ENCODE peak calls at places on chromosomes 2 and 18, in nine cellular contexts. C is heart left ventricle, V is hepatic stellate cell, K is NCI-H1436 treated with DMSO at 0.1 percent for 48 hours, E is NCI-H2081, Z is GF-D8, J is WERI-Rb-1, G is iris pigment epithelial cell, A is heart right ventricle. Q is an unnamed sample.

GRCh38 chr2:203600286-203600685 is 65.2 kb upstream of the RAPH1 start:
- DNase-seq in E (no peak), Z (no peak), A (no peak), K (no peak), C (no peak), G (no peak), V (no peak), J (no peak), Q (no peak)

GRCh38 chr2:71672011-71672639 is 218.8 kb downstream of the DYSF start:
- DNase-seq in V (no peak), A (no peak), G (no peak), K (no peak), J (peak), C (no peak), E (no peak), Z (no peak), Q (no peak)

GRCh38 chr2:96887419-96888081 is 17.7 kb upstream of the SEMA4C start:
- DNase-seq in V (no peak), C (no peak), G (no peak), A (no peak), Z (no peak), K (no peak), J (no peak), E (no peak), Q (no peak)

GRCh38 chr2:59575191-59575590 is 978.3 kb downstream of the BCL11A start:
- DNase-seq in E (no peak), J (no peak), K (no peak), Z (peak), C (no peak), G (no peak), V (no peak), A (no peak), Q (peak)

GRCh38 chr2:4763009-4763408 is 929.2 kb upstream of the SOX11 start:
- DNase-seq in J (peak), Z (no peak), G (no peak), K (peak), E (peak), A (no peak), C (no peak), V (no peak), Q (peak)

GRCh38 chr2:64274399-64275173 is 130.4 kb upstream of the PELI1 start:
- DNase-seq in V (no peak), K (no peak), G (peak), E (no peak), J (no peak), C (no peak), A (no peak), Z (no peak), Q (no peak)

GRCh38 chr2:43106767-43107527 is 119.5 kb downstream of the ZFP36L2 start:
- DNase-seq in J (no peak), C (peak), Z (peak), E (no peak), V (no peak), K (no peak), A (no peak), G (no peak), Q (peak)

GRCh38 chr2:10750610-10751009 is 29.2 kb downstream of the ATP6V1C2 start:
- DNase-seq in C (no peak), K (no peak), J (no peak), Z (no peak), A (no peak), E (no peak), G (peak), V (no peak), Q (peak)

GRCh38 chr2:201966691-201967388 is 66.8 kb upstream of the FZD7 start:
- DNase-seq in Z (no peak), A (no peak), K (no peak), J (peak), E (no peak), C (no peak), V (no peak), G (no peak), Q (no peak)

GRCh38 chr2:146572598-146572997 is 1272.2 kb upstream of the ACVR2A start:
- DNase-seq in A (no peak), J (no peak), G (peak), K (no peak), V (no peak), Z (no peak), C (no peak), E (no peak), Q (no peak)

GRCh38 chr18:70450658-70451253 is 161.9 kb downstream of the SOCS6 start:
- DNase-seq in G (peak), V (peak), J (no peak), C (no peak), K (no peak), A (no peak), E (no peak), Z (no peak), Q (no peak)

GRCh38 chr2:28664120-28664842 is 87.3 kb upstream of the PPP1CB start:
- DNase-seq in G (peak), Z (no peak), V (no peak), A (no peak), J (peak), C (peak), E (no peak), K (no peak), Q (no peak)

GRCh38 chr2:189515264-189515663 is 65.3 kb downstream of the SLC40A1 start:
- DNase-seq in C (no peak), A (no peak), V (peak), K (no peak), J (no peak), Z (no peak), G (no peak), E (no peak), Q (no peak)

GRCh38 chr2:172282944-172283343 is 144.4 kb upstream of the ITGA6 start:
- DNase-seq in Z (no peak), V (peak), J (peak), A (no peak), E (no peak), K (no peak), C (no peak), G (peak), Q (no peak)

GRCh38 chr2:241763551-241764271 is 12.9 kb upstream of the GAL3ST2 start:
- DNase-seq in E (no peak), G (no peak), A (no peak), J (no peak), C (no peak), V (no peak), K (no peak), Z (no peak), Q (no peak)

GRCh38 chr2:115094441-115094840 is 652.0 kb downstream of the DPP10 start:
- DNase-seq in C (no peak), J (no peak), V (no peak), G (no peak), A (no peak), K (no peak), E (no peak), Z (no peak), Q (no peak)

GRCh38 chr2:157840568-157841156 is 35.5 kb downstream of the ACVR1 start:
- DNase-seq in A (peak), Z (no peak), E (no peak), K (no peak), G (peak), V (no peak), J (no peak), C (peak), Q (no peak)

GRCh38 chr2:207073791-207074678 is 91.7 kb downstream of the KLF7 start:
- DNase-seq in J (no peak), A (no peak), K (no peak), V (no peak), C (peak), E (peak), G (no peak), Z (no peak), Q (no peak)

GRCh38 chr18:25737710-25738251 is 352.6 kb downstream of the SS18 start:
- DNase-seq in G (peak), K (no peak), A (no peak), C (no peak), Z (no peak), V (no peak), E (no peak), J (peak), Q (no peak)

GRCh38 chr2:28185881-28186280 is 206.8 kb upstream of the FOSL2 start:
- DNase-seq in E (no peak), V (peak), J (no peak), Z (no peak), K (no peak), C (no peak), G (peak), A (no peak), Q (no peak)

GRCh38 chr2:23083963-23084362 is 301.0 kb upstream of the KLHL29 start:
- DNase-seq in V (no peak), G (no peak), A (no peak), K (no peak), Z (no peak), E (no peak), C (no peak), J (no peak), Q (no peak)

GRCh38 chr18:13138822-13139139 is 79.8 kb upstream of the LDLRAD4 start:
- DNase-seq in K (no peak), A (no peak), Z (peak), E (no peak), C (no peak), G (no peak), J (no peak), V (no peak), Q (no peak)

GRCh38 chr2:38751847-38752410 is 768 bp upstream of the SRSF7 start:
- DNase-seq in E (no peak), V (peak), G (peak), C (no peak), K (no peak), Z (peak), J (peak), A (no peak), Q (peak)

GRCh38 chr2:124018894-124019293 is 6.2 kb upstream of the CNTNAP5 start:
- DNase-seq in G (no peak), A (no peak), V (no peak), J (no peak), E (no peak), C (no peak), K (no peak), Z (no peak), Q (peak)

GRCh38 chr2:236123716-236124115 is 44.5 kb downstream of the GBX2 start:
- DNase-seq in C (no peak), G (no peak), K (no peak), E (no peak), V (no peak), A (no peak), Z (no peak), J (no peak), Q (no peak)

GRCh38 chr2:58731488-58731869 is 490.4 kb upstream of the FANCL start:
- DNase-seq in C (no peak), G (no peak), E (no peak), V (no peak), J (no peak), A (no peak), K (no peak), Z (peak), Q (peak)

GRCh38 chr2:23745726-23746105 is 181.2 kb downstream of the ATAD2B start:
- DNase-seq in J (no peak), C (peak), K (no peak), Z (no peak), A (no peak), V (no peak), G (peak), E (no peak), Q (no peak)

GRCh38 chr2:190359896-190360376 is 16.5 kb downstream of the INPP1 start:
- DNase-seq in K (no peak), V (peak), J (no peak), G (peak), E (peak), Z (no peak), A (peak), C (peak), Q (no peak)

GRCh38 chr18:48767090-48767670 is 183.6 kb downstream of the SMAD7 start:
- DNase-seq in C (peak), J (no peak), E (no peak), Z (no peak), K (no peak), V (peak), A (no peak), G (peak), Q (no peak)

GRCh38 chr2:236642584-236643291 is 73.1 kb downstream of the ACKR3 start:
- DNase-seq in J (no peak), K (no peak), C (peak), V (no peak), Z (no peak), E (no peak), G (peak), A (peak), Q (no peak)

GRCh38 chr18:63314991-63315662 is 4.4 kb downstream of the BCL2 start:
- DNase-seq in G (no peak), C (no peak), K (no peak), A (no peak), V (no peak), Z (no peak), E (no peak), J (no peak), Q (no peak)

GRCh38 chr2:49661809-49662208 is 507.5 kb upstream of the FSHR start:
- DNase-seq in V (no peak), G (no peak), C (no peak), E (no peak), Z (no peak), K (no peak), J (no peak), A (no peak), Q (no peak)

GRCh38 chr2:230691005-230691647 is 21.5 kb upstream of the CAB39 start:
- DNase-seq in Z (no peak), C (no peak), E (no peak), G (peak), V (peak), K (no peak), A (no peak), J (no peak), Q (no peak)

GRCh38 chr18:2988041-2988794 is 24.7 kb downstream of the LPIN2 start:
- DNase-seq in V (no peak), J (no peak), C (no peak), E (no peak), G (peak), A (no peak), K (no peak), Z (no peak), Q (no peak)

GRCh38 chr2:31270136-31270535 is 36.2 kb downstream of the EHD3 start:
- DNase-seq in A (no peak), V (no peak), E (no peak), C (no peak), K (no peak), G (peak), Z (no peak), J (no peak), Q (no peak)